ENCODE peak calls at places on chromosomes 13 and 19, in five cellular contexts. O is cardiac fibroblast, Y is nephron progenitor cell, T is AG10803, H is IMR-90. C is an unnamed sample.

GRCh38 chr19:3028305-3029069 is 593 bp downstream of the TLE2 start:
- DNase-seq in T (no peak), H (no peak), Y (no peak), O (no peak), C (no peak)

GRCh38 chr13:33454844-33455256 is 169.3 kb upstream of the STARD13 start:
- DNase-seq in Y (no peak), T (peak), H (peak), O (no peak), C (no peak)

GRCh38 chr19:3808420-3809143 is 22.4 kb upstream of the MATK start:
- DNase-seq in H (no peak), O (no peak), Y (no peak), T (no peak), C (no peak)

GRCh38 chr13:33615436-33615835 is 202.5 kb upstream of the RFC3 start:
- DNase-seq in O (no peak), T (no peak), H (no peak), Y (no peak), C (no peak)

GRCh38 chr13:83265279-83265678 is 617.0 kb downstream of the SLITRK1 start:
- DNase-seq in T (no peak), H (no peak), Y (no peak), O (no peak), C (no peak)

GRCh38 chr19:48877900-48878218 is 5.6 kb downstream of the PPP1R15A start:
- DNase-seq in Y (no peak), H (no peak), T (peak), O (no peak), C (no peak)

GRCh38 chr13:31896427-31896826 is 135.1 kb upstream of the FRY start:
- DNase-seq in H (peak), Y (no peak), T (peak), O (peak), C (no peak)

GRCh38 chr13:102128216-102128800 is 273.5 kb downstream of the FGF14 start:
- DNase-seq in H (peak), T (peak), Y (no peak), O (no peak), C (peak)

GRCh38 chr19:1177322-1178114 is 3.5 kb upstream of the SBNO2 start:
- DNase-seq in T (peak), Y (no peak), O (peak), H (peak), C (peak)

GRCh38 chr13:112244495-112245177 is 131.5 kb upstream of the SPACA7 start:
- DNase-seq in O (no peak), T (no peak), H (no peak), Y (no peak), C (no peak)

GRCh38 chr19:29264897-29265296 is 51.9 kb upstream of the UQCRFS1 start:
- DNase-seq in O (no peak), Y (no peak), H (no peak), T (no peak), C (no peak)

GRCh38 chr13:29556742-29557141 is 38.7 kb downstream of the SLC7A1 start:
- DNase-seq in Y (no peak), O (no peak), H (no peak), T (no peak), C (no peak)

GRCh38 chr19:18156841-18157464 is 4.0 kb downstream of the PIK3R2 start:
- DNase-seq in O (peak), Y (no peak), T (peak), H (peak), C (peak)

GRCh38 chr13:22648325-22648758 is 532.4 kb upstream of the SGCG start:
- DNase-seq in Y (peak), T (no peak), O (no peak), H (no peak), C (no peak)

GRCh38 chr13:28121224-28121623 is 17.1 kb upstream of the PAN3 start:
- DNase-seq in T (no peak), Y (no peak), O (no peak), H (no peak), C (no peak)

GRCh38 chr13:49637989-49638388 is 9.7 kb downstream of the ARL11 start:
- DNase-seq in Y (no peak), O (no peak), H (no peak), T (no peak), C (no peak)

GRCh38 chr13:62781866-62782265 is 1366.2 kb upstream of the PCDH20 start:
- DNase-seq in Y (no peak), H (peak), T (no peak), O (no peak), C (no peak)

GRCh38 chr13:73542446-73542845 is 483.6 kb downstream of the KLF5 start:
- DNase-seq in O (no peak), T (no peak), Y (no peak), H (no peak), C (peak)

GRCh38 chr13:101698400-101698799 is 245.9 kb downstream of the ITGBL1 start:
- DNase-seq in O (no peak), Y (no peak), T (peak), H (peak), C (peak)

GRCh38 chr13:76992548-76993001 is 694 bp downstream of the CLN5 start:
- DNase-seq in H (peak), O (peak), Y (peak), T (peak), C (no peak)

GRCh38 chr13:114143806-114144605 is 11.6 kb upstream of the RASA3 start:
- DNase-seq in T (no peak), H (no peak), Y (peak), O (no peak), C (no peak)

GRCh38 chr19:13797870-13798269 is 2.6 kb downstream of the ZSWIM4 start:
- DNase-seq in Y (no peak), O (peak), T (peak), H (peak), C (no peak)

GRCh38 chr13:52070929-52071523 is 46.5 kb downstream of the UTP14C start:
- DNase-seq in O (peak), Y (no peak), T (peak), H (peak), C (peak)

GRCh38 chr13:81408647-81409046 is 1067.7 kb upstream of the SPRY2 start:
- DNase-seq in H (no peak), T (no peak), Y (no peak), O (no peak), C (no peak)

GRCh38 chr13:102729560-102730275 is 34.9 kb upstream of the METTL21C start:
- DNase-seq in Y (no peak), T (no peak), O (peak), H (peak), C (peak)

GRCh38 chr13:76620036-76620435 is 266.2 kb downstream of the KCTD12 start:
- DNase-seq in Y (no peak), H (no peak), T (no peak), O (no peak), C (no peak)

GRCh38 chr19:53057904-53058579 is 13.5 kb downstream of the ERVV-2 start:
- DNase-seq in Y (peak), O (no peak), H (no peak), T (no peak), C (peak)

GRCh38 chr13:103640617-103641016 is 574.4 kb upstream of the SLC10A2 start:
- DNase-seq in H (no peak), O (no peak), Y (no peak), T (no peak), C (no peak)

GRCh38 chr19:14957464-14957863 is 16.2 kb downstream of the OR7C2 start:
- DNase-seq in O (no peak), H (no peak), T (no peak), Y (no peak), C (no peak)

GRCh38 chr19:10019246-10019645 is 6.0 kb downstream of the RDH8 start:
- DNase-seq in O (no peak), Y (no peak), T (no peak), H (no peak), C (no peak)

GRCh38 chr13:103528437-103528836 is 462.2 kb upstream of the SLC10A2 start:
- DNase-seq in Y (no peak), T (no peak), H (no peak), O (no peak), C (no peak)

GRCh38 chr19:18428837-18429674 is 8.9 kb downstream of the ISYNA1 start:
- DNase-seq in T (peak), Y (peak), O (peak), H (peak), C (no peak)

GRCh38 chr13:84366484-84366883 is 484.2 kb upstream of the SLITRK1 start:
- DNase-seq in H (peak), O (peak), T (peak), Y (no peak), C (no peak)

GRCh38 chr19:55697698-55698097 is 22.7 kb downstream of the EPN1 start:
- DNase-seq in O (no peak), H (no peak), Y (no peak), T (no peak), C (no peak)

GRCh38 chr13:111005364-111005763 is 90.5 kb upstream of the ANKRD10 start:
- DNase-seq in H (peak), T (peak), O (peak), Y (no peak), C (no peak)

GRCh38 chr19:18660051-18660910 is 23.2 kb upstream of the CRTC1 start:
- DNase-seq in T (no peak), O (peak), H (peak), Y (no peak), C (no peak)

GRCh38 chr13:39415403-39415802 is 187.6 kb downstream of the LHFPL6 start:
- DNase-seq in Y (no peak), O (peak), H (peak), T (peak), C (peak)
- TF ChIP-seq CTCF in Y (peak), O (peak), H (peak), T (peak), C (peak)

GRCh38 chr19:33111587-33111986 is 20.3 kb upstream of the WDR88 start:
- DNase-seq in Y (no peak), T (no peak), H (no peak), O (no peak), C (no peak)
- TF ChIP-seq CTCF in Y (no peak), T (no peak), H (no peak), O (no peak), C (no peak)

GRCh38 chr19:50155520-50156109 is 7.5 kb downstream of the IZUMO2 start:
- DNase-seq in T (no peak), H (no peak), Y (no peak), O (no peak), C (no peak)
- TF ChIP-seq CTCF in T (no peak), H (no peak), Y (peak), O (no peak), C (no peak)

GRCh38 chr13:66714795-66715194 is 515.3 kb downstream of the PCDH9 start:
- DNase-seq in Y (no peak), H (no peak), O (peak), T (no peak), C (no peak)
- TF ChIP-seq CTCF in Y (no peak), H (no peak), O (no peak), T (no peak), C (no peak)

GRCh38 chr19:6271251-6271650 is 8.5 kb downstream of the MLLT1 start:
- DNase-seq in Y (no peak), O (peak), T (peak), H (peak), C (no peak)
- TF ChIP-seq CTCF in Y (no peak), O (peak), T (peak), H (peak), C (no peak)

DNA sequence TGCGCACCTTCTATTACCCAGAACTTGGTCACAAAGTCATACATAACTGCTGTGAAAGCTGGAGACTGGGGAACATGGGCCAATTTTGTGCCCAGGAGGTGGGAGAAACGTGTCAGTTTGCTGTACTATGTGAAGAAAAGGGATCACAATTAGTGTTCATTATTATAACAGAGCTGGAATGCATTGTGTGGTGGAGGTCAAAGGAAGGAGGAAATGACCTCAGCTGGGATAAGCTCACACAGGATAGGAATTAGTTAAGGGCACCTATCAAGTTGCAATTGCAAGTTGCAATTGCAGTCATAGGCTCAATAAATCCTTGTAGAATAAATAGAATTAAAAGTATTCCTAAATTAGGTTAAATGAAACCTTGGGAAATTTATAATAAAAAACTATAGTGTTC is 103.9 kb upstream of the OBI1 start:
- DNase-seq in H (no peak), O (no peak), T (no peak), Y (no peak), C (no peak)
- TF ChIP-seq CTCF in H (no peak), O (no peak), T (no peak), Y (no peak), C (no peak)

C was measured in RWPE1.